ENCODE peak calls at places on chromosomes 4 and X, in ten cellular contexts. S is hepatocyte, X is WERI-Rb-1, V is NB4, T is choroid plexus epithelial cell, M is heart left ventricle, W is AG04449, E is fibroblast of lung, G is left lung, U is dorsolateral prefrontal cortex. R is an unnamed sample.

GRCh38 chr4:66178901-66179300 is 508.6 kb upstream of the EPHA5 start:
- DNase-seq in S (no peak), X (peak; percentile 18), V (no peak), T (peak; percentile 17), M (no peak), W (no peak), E (peak; percentile 79), G (no peak), U (no peak), R (no peak)

GRCh38 chr4:95549246-95550138 is 719 bp upstream of the UNC5C start:
- DNase-seq in S (peak; percentile 43), X (peak; percentile 70), V (peak; percentile 68), T (peak; percentile 53), M (peak; percentile 68), W (no peak), E (peak; percentile 62), G (peak; percentile 81), U (peak; percentile 80), R (no peak)

GRCh38 chr4:48375651-48376291 is 34.4 kb downstream of the SLAIN2 start:
- DNase-seq in S (peak; percentile 36), X (no peak), V (peak; percentile 25), T (peak; percentile 91), M (no peak), W (peak; percentile 74), E (peak; percentile 79), G (no peak), U (no peak), R (peak; percentile 97)

GRCh38 chr4:140924761-140925392 is 168.7 kb upstream of the TBC1D9 start:
- DNase-seq in S (no peak), X (no peak), V (no peak), T (no peak), M (no peak), W (no peak), E (no peak), G (no peak), U (no peak), R (no peak)

GRCh38 chr4:153036931-153037330 is 100.8 kb downstream of the FHDC1 start:
- DNase-seq in S (no peak), X (no peak), V (no peak), T (peak; percentile 13), M (no peak), W (no peak), E (no peak), G (no peak), U (no peak), R (no peak)

GRCh38 chr4:722181-722725 is 16.6 kb downstream of the PCGF3 start:
- DNase-seq in S (no peak), X (no peak), V (no peak), T (no peak), M (no peak), W (no peak), E (no peak), G (peak; percentile 57), U (peak; percentile 36), R (no peak)

GRCh38 chr4:20272411-20272872 is 20.7 kb downstream of the SLIT2 start:
- DNase-seq in S (no peak), X (no peak), V (no peak), T (no peak), M (no peak), W (no peak), E (peak; percentile 82), G (no peak), U (no peak), R (no peak)

GRCh38 chrX:46180258-46180687 is 364.9 kb downstream of the ZNF674 start:
- DNase-seq in S (no peak), X (no peak), V (peak; percentile 93), T (peak; percentile 67), M (no peak), W (peak; percentile 51), E (peak; percentile 98), G (no peak), U (no peak), R (no peak)

GRCh38 chrX:118420462-118420861 is 74.6 kb downstream of the WDR44 start:
- DNase-seq in S (peak; percentile 28), X (no peak), V (peak; percentile 8), T (peak; percentile 89), M (no peak), W (no peak), E (peak; percentile 38), G (no peak), U (no peak), R (no peak)

GRCh38 chr4:45946699-45947098 is 177.2 kb downstream of the GABRG1 start:
- DNase-seq in S (no peak), X (no peak), V (no peak), T (no peak), M (no peak), W (no peak), E (no peak), G (no peak), U (no peak), R (peak; percentile 65)

GRCh38 chrX:153935326-153935851 is 552 bp upstream of the NAA10 start:
- DNase-seq in S (no peak), X (no peak), V (no peak), T (no peak), M (no peak), W (no peak), E (no peak), G (no peak), U (no peak), R (no peak)

DNA sequence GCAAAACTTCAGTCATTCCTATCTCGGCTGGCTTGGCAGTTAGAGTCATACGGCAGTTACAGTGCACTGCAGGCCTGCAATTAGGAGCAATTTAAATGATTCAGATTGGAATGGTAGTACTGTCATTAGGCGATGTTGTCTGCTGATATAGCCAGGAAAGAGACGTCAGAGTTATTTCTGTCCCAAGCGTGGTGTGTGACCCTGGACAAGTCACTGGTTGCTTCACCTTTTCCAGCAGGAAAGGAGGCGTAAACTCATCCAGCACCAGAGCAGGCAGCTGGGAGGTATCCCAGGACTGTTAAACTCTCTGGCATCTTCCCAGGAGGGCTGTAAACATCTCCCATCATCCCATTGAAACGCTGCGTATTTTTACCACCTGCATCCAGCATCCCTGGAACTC is 842 bp upstream of the LNX1 start:
- DNase-seq in S (peak; percentile 38), X (no peak), V (no peak), T (no peak), M (no peak), W (no peak), E (peak; percentile 50), G (no peak), U (no peak), R (no peak)
- H3K4me3 ChIP-seq in S (no peak overlapping the region), X (no peak overlapping the region), V (no peak overlapping the region), T (no peak overlapping the region), M (no peak overlapping the region), W (no peak overlapping the region), E (no peak overlapping the region), G (peak overlapping the region; percentile 17), U (no peak overlapping the region), R (no peak overlapping the region)

GRCh38 chr4:125101706-125102105 is 213.0 kb upstream of the FAT4 start:
- DNase-seq in S (no peak), X (no peak), V (no peak), T (peak; percentile 57), M (no peak), W (no peak), E (no peak), G (no peak), U (no peak), R (no peak)

GRCh38 chr4:125096662-125097061 is 218.1 kb upstream of the FAT4 start:
- DNase-seq in S (no peak), X (no peak), V (no peak), T (no peak), M (no peak), W (no peak), E (no peak), G (no peak), U (no peak), R (peak; percentile 90)

GRCh38 chr4:125097729-125098128 is 217.0 kb upstream of the FAT4 start:
- DNase-seq in S (no peak), X (no peak), V (no peak), T (no peak), M (no peak), W (no peak), E (peak; percentile 6), G (no peak), U (no peak), R (no peak)
- TF ChIP-seq CTCF in S (no peak), X (no peak), V (no peak), T (no peak), M (no peak), W (no peak), E (no peak), G (no peak), U (no peak), R (no peak)

GRCh38 chr4:3463556-3464348 is 646 bp downstream of the DOK7 start:
- DNase-seq in S (no peak), X (no peak), V (no peak), T (no peak), M (no peak), W (no peak), E (no peak), G (peak; percentile 79), U (no peak), R (no peak)

GRCh38 chr4:3461515-3462291 is 1.4 kb upstream of the DOK7 start:
- DNase-seq in S (no peak), X (no peak), V (peak; percentile 87), T (no peak), M (peak; percentile 86), W (no peak), E (peak; percentile 31), G (peak; percentile 88), U (peak; percentile 45), R (peak; percentile 80)

GRCh38 chr4:3464349-3464905 is 1.3 kb downstream of the DOK7 start:
- DNase-seq in S (no peak), X (no peak), V (no peak), T (no peak), M (no peak), W (no peak), E (no peak), G (peak; percentile 79), U (no peak), R (no peak)

GRCh38 chr4:3462321-3462789 is 751 bp upstream of the DOK7 start:
- DNase-seq in S (no peak), X (no peak), V (no peak), T (no peak), M (no peak), W (no peak), E (no peak), G (peak; percentile 73), U (no peak), R (no peak)

DNA sequence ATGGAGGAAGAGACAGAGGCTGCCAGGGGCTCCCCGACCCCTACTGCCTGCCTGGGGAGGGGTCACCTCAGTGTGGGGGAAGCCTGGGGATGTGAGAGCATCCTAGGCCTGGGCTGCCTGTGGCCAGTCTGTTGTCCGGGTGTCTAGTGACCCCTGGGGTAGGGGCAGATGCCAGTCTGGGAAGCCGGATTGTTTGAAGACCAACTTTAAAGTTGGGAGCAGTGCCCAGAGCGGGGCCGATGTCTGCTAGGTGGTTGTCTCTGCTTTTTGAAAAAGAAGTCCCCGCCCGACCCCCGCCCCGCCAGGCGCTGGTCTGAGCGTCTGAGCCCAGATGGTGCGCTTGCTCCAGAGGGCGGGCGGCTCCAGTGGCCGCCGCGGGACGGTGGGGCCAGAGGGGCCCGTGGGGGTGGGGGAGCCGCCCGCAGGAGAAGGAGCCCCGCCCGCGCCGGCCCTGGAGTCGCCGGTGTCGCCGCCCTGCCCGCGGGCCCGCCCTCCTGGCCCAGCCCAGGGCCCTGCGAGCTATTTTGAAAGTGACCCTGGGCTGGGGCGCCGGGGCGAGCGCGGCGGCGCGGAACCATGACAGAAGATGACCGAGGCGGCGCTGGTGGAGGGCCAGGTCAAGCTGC is at the start of gene DOK7:
- DNase-seq in S (peak; percentile 54), X (no peak), V (peak; percentile 45), T (no peak), M (peak; percentile 75), W (no peak), E (no peak), G (peak; percentile 84), U (no peak), R (no peak)
- H3K4me3 ChIP-seq in S (no peak within 1 kb of the TSS), X (no peak within 1 kb of the TSS), V (no peak within 1 kb of the TSS), T (no peak within 1 kb of the TSS), M (peak within 1 kb of the TSS; percentile 70), W (peak within 1 kb of the TSS; percentile 25), E (no peak within 1 kb of the TSS), G (peak within 1 kb of the TSS; percentile 32), U (peak within 1 kb of the TSS; percentile 38), R (peak within 1 kb of the TSS; percentile 28)

GRCh38 chr4:83455300-83456183 is at the start of the genes HELQ and MRPS18C:
- DNase-seq in S (peak; percentile 100), X (peak; percentile 96), V (peak; percentile 99), T (peak; percentile 100), M (peak; percentile 98), W (peak; percentile 92), E (peak; percentile 97), G (peak; percentile 92), U (peak; percentile 95), R (peak; percentile 97)
- TF ChIP-seq CTCF in S (peak; percentile 39), X (peak; percentile 21), V (peak; percentile 2), T (peak; percentile 49), M (peak; percentile 22), W (peak; percentile 25), E (peak; percentile 43), G (no peak), U (peak; percentile 40), R (no peak)

R was measured in LNCaP clone FGC.